ENCODE peak calls at places on chromosome 2, in eight cellular contexts. C is endothelial cell of umbilical vein, Z is NCI-H1417 treated with DMSO at 0.1 percent for 48 hours, V is fibroblast of pulmonary artery, D is sciatic nerve, N is AG08395, B is NCI-H2171, G is T follicular helper cell. O is an unnamed sample.

GRCh38 chr2:68362069-68362468 is 3.0 kb upstream of the PLEK start:
- DNase-seq in C (peak; percentile 58), Z (peak; percentile 64), V (peak; percentile 74), D (peak; percentile 82), N (peak; percentile 54), B (peak; percentile 57), G (peak; percentile 66), O (peak; percentile 52)

GRCh38 chr2:187964742-187965141 is 326.9 kb upstream of the GULP1 start:
- DNase-seq in C (no peak), Z (no peak), V (peak; percentile 21), D (no peak), N (no peak), B (no peak), G (no peak), O (no peak)

GRCh38 chr2:23533014-23533730 is 148.2 kb downstream of the KLHL29 start:
- DNase-seq in C (no peak), Z (no peak), V (no peak), D (no peak), N (no peak), B (peak; percentile 72), G (no peak), O (no peak)

GRCh38 chr2:12430036-12430795 is 286.5 kb upstream of the TRIB2 start:
- DNase-seq in C (no peak), Z (no peak), V (peak; percentile 38), D (no peak), N (peak; percentile 62), B (no peak), G (no peak), O (peak; percentile 63)

GRCh38 chr2:9105601-9106337 is 100.8 kb upstream of the ASAP2 start:
- DNase-seq in C (no peak), Z (no peak), V (no peak), D (no peak), N (no peak), B (no peak), G (no peak), O (no peak)

GRCh38 chr2:240946654-240947053 is 40.5 kb downstream of the CROCC2 start:
- DNase-seq in C (no peak), Z (no peak), V (no peak), D (peak; percentile 46), N (peak; percentile 56), B (no peak), G (no peak), O (peak; percentile 62)

GRCh38 chr2:151379191-151379590 is 21.8 kb downstream of the TNFAIP6 start:
- DNase-seq in C (no peak), Z (no peak), V (peak; percentile 77), D (no peak), N (no peak), B (no peak), G (no peak), O (no peak)

GRCh38 chr2:236177967-236178909 is 10.1 kb upstream of the GBX2 start:
- DNase-seq in C (peak; percentile 78), Z (no peak), V (peak; percentile 62), D (peak; percentile 60), N (peak; percentile 78), B (no peak), G (no peak), O (peak; percentile 88)

O was measured in AG20443.